ENCODE peak calls at places on chromosomes 6 and 20, in ten cellular contexts. U is choroid plexus epithelial cell; F is T-helper 1 cell; P is nephron progenitor cell; J is anterior cingulate cortex; D is dermis blood vessel endothelial cell; C is ureter; X is NCI-H1092; Y is stimulated activated naive CD8-positive, alpha-beta T cell treated with anti-CD3 and anti-CD28 coated beads, Interleukin-15, Interleukin-2, amounts not matched to agents 100 U/mL and 50 U/mL, for 24 hours; H is esophagus squamous epithelium. L is an unnamed sample.

GRCh38 chr6:6351626-6352025 is 31.2 kb upstream of the F13A1 start:
- DNase-seq in U (no peak), F (no peak), P (no peak), J (no peak), D (no peak), C (no peak), X (no peak), Y (no peak), H (no peak), L (no peak)

GRCh38 chr6:144879436-144879835 is 594.3 kb downstream of the UTRN start:
- DNase-seq in U (no peak), F (no peak), P (no peak), J (no peak), D (no peak), C (no peak), X (no peak), Y (no peak), H (no peak), L (no peak)

GRCh38 chr20:23636182-23636907 is 1.4 kb downstream of the CST3 start:
- DNase-seq in U (no peak), F (no peak), P (no peak), J (no peak), D (peak), C (no peak), X (no peak), Y (no peak), H (no peak), L (no peak)

GRCh38 chr6:28888097-28888496 is 35.7 kb downstream of the TRIM27 start:
- DNase-seq in U (no peak), F (no peak), P (no peak), J (no peak), D (no peak), C (no peak), X (no peak), Y (no peak), H (no peak), L (no peak)

GRCh38 chr6:28648878-28649375 is 123.2 kb downstream of the GPX5 start:
- DNase-seq in U (no peak), F (no peak), P (no peak), J (no peak), D (no peak), C (no peak), X (no peak), Y (no peak), H (no peak), L (no peak)

GRCh38 chr6:37320649-37321048 is 33.1 kb upstream of the RNF8 start:
- DNase-seq in U (no peak), F (no peak), P (peak), J (no peak), D (no peak), C (no peak), X (no peak), Y (no peak), H (no peak), L (no peak)

GRCh38 chr20:3823881-3824280 is 3.5 kb downstream of the AP5S1 start:
- DNase-seq in U (no peak), F (no peak), P (no peak), J (no peak), D (no peak), C (no peak), X (no peak), Y (no peak), H (no peak), L (no peak)

GRCh38 chr20:33164763-33165095 is 3.2 kb upstream of the BPIFA2 start:
- DNase-seq in U (no peak), F (no peak), P (no peak), J (no peak), D (no peak), C (no peak), X (no peak), Y (no peak), H (no peak), L (no peak)